ENCODE peak calls at places on chromosomes 13 and 19, in eight cellular contexts. One of them, this sample, is unnamed.
A peak's percentile ranks its signal among the peaks of the same experiment; 100 is the strongest.

GRCh38 chr19:36256853-36257511 is 42.1 kb downstream of the ZNF146 start:
- DNase-seq in NCI-H526 treated with DMSO at 0.1 percent for 48 hours: no peak
- DNase-seq in pancreas: no peak
- DNase-seq in HFFc6: no peak
- DNase-seq in left lung: no peak
- DNase-seq in natural killer cell: no peak
- DNase-seq in fibroblast of pulmonary artery: no peak
- DNase-seq in CD8-positive, alpha-beta T cell: no peak
- DNase-seq in this sample: no peak

GRCh38 chr13:72570019-72570418 is 157.4 kb downstream of the MZT1 start:
- DNase-seq in left lung: no peak
- DNase-seq in natural killer cell: no peak
- DNase-seq in pancreas: no peak
- DNase-seq in NCI-H526 treated with DMSO at 0.1 percent for 48 hours: no peak
- DNase-seq in CD8-positive, alpha-beta T cell: no peak
- DNase-seq in HFFc6: no peak
- DNase-seq in fibroblast of pulmonary artery: no peak
- DNase-seq in this sample: no peak

GRCh38 chr19:33325920-33326319 is 23.6 kb upstream of the CEBPA start:
- DNase-seq in fibroblast of pulmonary artery: peak; percentile 75
- DNase-seq in HFFc6: no peak
- DNase-seq in CD8-positive, alpha-beta T cell: no peak
- DNase-seq in natural killer cell: no peak
- DNase-seq in left lung: no peak
- DNase-seq in pancreas: no peak
- DNase-seq in NCI-H526 treated with DMSO at 0.1 percent for 48 hours: no peak
- DNase-seq in this sample: no peak

GRCh38 chr13:85638265-85638664 is 161.0 kb downstream of the SLITRK6 start:
- DNase-seq in CD8-positive, alpha-beta T cell: no peak
- DNase-seq in left lung: peak; percentile 57
- DNase-seq in fibroblast of pulmonary artery: no peak
- DNase-seq in NCI-H526 treated with DMSO at 0.1 percent for 48 hours: no peak
- DNase-seq in HFFc6: no peak
- DNase-seq in natural killer cell: no peak
- DNase-seq in pancreas: no peak
- DNase-seq in this sample: no peak

GRCh38 chr19:661427-662196 is 1.4 kb downstream of the RNF126 start:
- DNase-seq in fibroblast of pulmonary artery: no peak
- DNase-seq in CD8-positive, alpha-beta T cell: peak; percentile 42
- DNase-seq in left lung: no peak
- DNase-seq in natural killer cell: peak; percentile 60
- DNase-seq in pancreas: peak; percentile 44
- DNase-seq in HFFc6: no peak
- DNase-seq in NCI-H526 treated with DMSO at 0.1 percent for 48 hours: no peak
- DNase-seq in this sample: no peak

GRCh38 chr13:47117268-47117667 is 220.4 kb upstream of the HTR2A start:
- DNase-seq in fibroblast of pulmonary artery: peak; percentile 67
- DNase-seq in left lung: no peak
- DNase-seq in natural killer cell: no peak
- DNase-seq in pancreas: no peak
- DNase-seq in NCI-H526 treated with DMSO at 0.1 percent for 48 hours: no peak
- DNase-seq in HFFc6: peak; percentile 56
- DNase-seq in CD8-positive, alpha-beta T cell: no peak
- DNase-seq in this sample: no peak

GRCh38 chr13:31797154-31797775 is 57.9 kb downstream of the RXFP2 start:
- DNase-seq in CD8-positive, alpha-beta T cell: no peak
- DNase-seq in pancreas: no peak
- DNase-seq in HFFc6: peak; percentile 49
- DNase-seq in natural killer cell: no peak
- DNase-seq in fibroblast of pulmonary artery: peak; percentile 66
- DNase-seq in left lung: no peak
- DNase-seq in NCI-H526 treated with DMSO at 0.1 percent for 48 hours: peak; percentile 55
- DNase-seq in this sample: peak; percentile 8

GRCh38 chr13:113404723-113405471 is 41.0 kb upstream of the GRTP1 start:
- DNase-seq in HFFc6: no peak
- DNase-seq in left lung: peak; percentile 67
- DNase-seq in NCI-H526 treated with DMSO at 0.1 percent for 48 hours: no peak
- DNase-seq in fibroblast of pulmonary artery: no peak
- DNase-seq in pancreas: no peak
- DNase-seq in CD8-positive, alpha-beta T cell: no peak
- DNase-seq in natural killer cell: no peak
- DNase-seq in this sample: peak; percentile 76

GRCh38 chr19:37963190-37963947 is 56.4 kb downstream of the SIPA1L3 start:
- DNase-seq in CD8-positive, alpha-beta T cell: no peak
- DNase-seq in NCI-H526 treated with DMSO at 0.1 percent for 48 hours: no peak
- DNase-seq in left lung: no peak
- DNase-seq in pancreas: no peak
- DNase-seq in fibroblast of pulmonary artery: peak; percentile 22
- DNase-seq in natural killer cell: no peak
- DNase-seq in HFFc6: peak; percentile 11
- DNase-seq in this sample: no peak

GRCh38 chr19:5515737-5516136 is 52.0 kb downstream of the TINCR start:
- DNase-seq in HFFc6: no peak
- DNase-seq in CD8-positive, alpha-beta T cell: no peak
- DNase-seq in NCI-H526 treated with DMSO at 0.1 percent for 48 hours: no peak
- DNase-seq in natural killer cell: no peak
- DNase-seq in fibroblast of pulmonary artery: no peak
- DNase-seq in pancreas: no peak
- DNase-seq in left lung: no peak
- DNase-seq in this sample: no peak

GRCh38 chr19:8028951-8029491 is 23.5 kb upstream of the CCL25 start:
- DNase-seq in natural killer cell: no peak
- DNase-seq in CD8-positive, alpha-beta T cell: no peak
- DNase-seq in HFFc6: no peak
- DNase-seq in fibroblast of pulmonary artery: peak; percentile 21
- DNase-seq in NCI-H526 treated with DMSO at 0.1 percent for 48 hours: no peak
- DNase-seq in left lung: peak; percentile 43
- DNase-seq in pancreas: no peak
- DNase-seq in this sample: no peak

GRCh38 chr19:31318790-31319189 is 30.4 kb downstream of the TSHZ3 start:
- DNase-seq in HFFc6: no peak
- DNase-seq in left lung: no peak
- DNase-seq in NCI-H526 treated with DMSO at 0.1 percent for 48 hours: no peak
- DNase-seq in pancreas: no peak
- DNase-seq in natural killer cell: no peak
- DNase-seq in fibroblast of pulmonary artery: no peak
- DNase-seq in CD8-positive, alpha-beta T cell: no peak
- DNase-seq in this sample: no peak

GRCh38 chr19:58409010-58409790 is 751 bp downstream of the ZNF584 start:
- DNase-seq in NCI-H526 treated with DMSO at 0.1 percent for 48 hours: no peak
- DNase-seq in CD8-positive, alpha-beta T cell: no peak
- DNase-seq in fibroblast of pulmonary artery: no peak
- DNase-seq in natural killer cell: no peak
- DNase-seq in pancreas: no peak
- DNase-seq in left lung: no peak
- DNase-seq in HFFc6: no peak
- DNase-seq in this sample: peak; percentile 32

GRCh38 chr19:47430041-47430802 is 10.9 kb upstream of the MEIS3 start:
- DNase-seq in HFFc6: peak; percentile 52
- DNase-seq in NCI-H526 treated with DMSO at 0.1 percent for 48 hours: no peak
- DNase-seq in pancreas: no peak
- DNase-seq in fibroblast of pulmonary artery: peak; percentile 51
- DNase-seq in natural killer cell: no peak
- DNase-seq in left lung: no peak
- DNase-seq in CD8-positive, alpha-beta T cell: no peak
- DNase-seq in this sample: no peak

GRCh38 chr13:69109891-69110525 is 997.6 kb upstream of the ATXN8OS start:
- DNase-seq in HFFc6: no peak
- DNase-seq in pancreas: no peak
- DNase-seq in CD8-positive, alpha-beta T cell: no peak
- DNase-seq in NCI-H526 treated with DMSO at 0.1 percent for 48 hours: no peak
- DNase-seq in natural killer cell: no peak
- DNase-seq in fibroblast of pulmonary artery: no peak
- DNase-seq in left lung: no peak
- DNase-seq in this sample: no peak

GRCh38 chr19:51060973-51061372 is 3.9 kb downstream of the KLK13 start:
- DNase-seq in fibroblast of pulmonary artery: no peak
- DNase-seq in natural killer cell: no peak
- DNase-seq in HFFc6: no peak
- DNase-seq in left lung: no peak
- DNase-seq in pancreas: no peak
- DNase-seq in NCI-H526 treated with DMSO at 0.1 percent for 48 hours: no peak
- DNase-seq in CD8-positive, alpha-beta T cell: no peak
- DNase-seq in this sample: no peak

GRCh38 chr19:2722541-2723344 is 1.6 kb upstream of the DIRAS1 start:
- DNase-seq in NCI-H526 treated with DMSO at 0.1 percent for 48 hours: no peak
- DNase-seq in fibroblast of pulmonary artery: peak; percentile 82
- DNase-seq in natural killer cell: no peak
- DNase-seq in CD8-positive, alpha-beta T cell: no peak
- DNase-seq in pancreas: no peak
- DNase-seq in left lung: peak; percentile 85
- DNase-seq in HFFc6: peak; percentile 87
- DNase-seq in this sample: no peak

GRCh38 chr19:860481-861098 is 1.1 kb downstream of the CFD start:
- DNase-seq in HFFc6: peak; percentile 23
- DNase-seq in NCI-H526 treated with DMSO at 0.1 percent for 48 hours: no peak
- DNase-seq in left lung: peak; percentile 86
- DNase-seq in natural killer cell: peak; percentile 43
- DNase-seq in CD8-positive, alpha-beta T cell: peak; percentile 38
- DNase-seq in fibroblast of pulmonary artery: peak; percentile 50
- DNase-seq in pancreas: peak; percentile 69
- DNase-seq in this sample: peak; percentile 82

GRCh38 chr19:7544626-7545025 is 9.1 kb downstream of the PNPLA6 start:
- DNase-seq in HFFc6: no peak
- DNase-seq in pancreas: no peak
- DNase-seq in fibroblast of pulmonary artery: no peak
- DNase-seq in CD8-positive, alpha-beta T cell: no peak
- DNase-seq in NCI-H526 treated with DMSO at 0.1 percent for 48 hours: no peak
- DNase-seq in left lung: peak; percentile 86
- DNase-seq in natural killer cell: no peak
- DNase-seq in this sample: no peak

GRCh38 chr19:6222884-6223283 is 56.9 kb downstream of the MLLT1 start:
- DNase-seq in fibroblast of pulmonary artery: no peak
- DNase-seq in HFFc6: peak; percentile 37
- DNase-seq in natural killer cell: no peak
- DNase-seq in CD8-positive, alpha-beta T cell: no peak
- DNase-seq in pancreas: no peak
- DNase-seq in left lung: peak; percentile 70
- DNase-seq in NCI-H526 treated with DMSO at 0.1 percent for 48 hours: no peak
- DNase-seq in this sample: no peak

This sample was measured in COR-L47.